ENCODE peak calls at places on chromosomes 3 and 15, in four cellular contexts. Y, F, P and K are unnamed samples.

GRCh38 chr3:101803152-101803782 is 24.3 kb downstream of the NXPE3 start:
- DNase-seq in Y (peak), F (no peak), P (peak), K (peak)

GRCh38 chr3:69439683-69440270 is 53.9 kb upstream of the FRMD4B start:
- DNase-seq in Y (peak), F (peak), P (no peak), K (peak)

GRCh38 chr3:123791417-123791816 is 92.7 kb downstream of the MYLK start:
- DNase-seq in Y (no peak), F (no peak), P (no peak), K (no peak)

GRCh38 chr3:160448845-160449659 is 534 bp downstream of the TRIM59 start:
- DNase-seq in Y (no peak), F (no peak), P (no peak), K (no peak)

GRCh38 chr3:41404601-41405000 is 205.3 kb downstream of the CTNNB1 start:
- DNase-seq in Y (no peak), F (no peak), P (no peak), K (no peak)

GRCh38 chr3:108513961-108514360 is 3.6 kb upstream of the MYH15 start:
- DNase-seq in Y (no peak), F (no peak), P (no peak), K (no peak)

GRCh38 chr3:108132727-108133373 is 42.0 kb upstream of the CD47 start:
- DNase-seq in Y (no peak), F (no peak), P (no peak), K (peak)

GRCh38 chr3:17054944-17055343 is 170.2 kb downstream of the PLCL2 start:
- DNase-seq in Y (no peak), F (no peak), P (no peak), K (no peak)

GRCh38 chr3:47007001-47007400 is 27.5 kb downstream of the NBEAL2 start:
- DNase-seq in Y (no peak), F (no peak), P (no peak), K (no peak)

GRCh38 chr3:154794383-154794782 is 285.7 kb upstream of the MME start:
- DNase-seq in Y (no peak), F (no peak), P (no peak), K (no peak)

GRCh38 chr3:17765819-17766472 is 23.5 kb upstream of the TBC1D5 start:
- DNase-seq in Y (no peak), F (peak), P (no peak), K (no peak)

GRCh38 chr3:113000691-113001090 is 9.9 kb downstream of the GTPBP8 start:
- DNase-seq in Y (no peak), F (no peak), P (no peak), K (no peak)

GRCh38 chr3:184050217-184050847 is 2.5 kb upstream of the HTR3C start:
- DNase-seq in Y (no peak), F (no peak), P (no peak), K (no peak)

GRCh38 chr15:52232327-52232726 is 41.1 kb upstream of the GNB5 start:
- DNase-seq in Y (no peak), F (no peak), P (no peak), K (no peak)

GRCh38 chr3:14871456-14872200 is 52.9 kb downstream of the FGD5 start:
- DNase-seq in Y (no peak), F (no peak), P (no peak), K (no peak)

GRCh38 chr15:93028632-93029612 is 60.1 kb downstream of the RGMA start:
- DNase-seq in Y (no peak), F (no peak), P (no peak), K (no peak)

GRCh38 chr3:162491957-162492356 is 995.3 kb downstream of the OTOL1 start:
- DNase-seq in Y (no peak), F (no peak), P (no peak), K (no peak)

GRCh38 chr3:59496250-59496649 is 446.4 kb upstream of the CFAP20DC start:
- DNase-seq in Y (no peak), F (no peak), P (no peak), K (no peak)

GRCh38 chr3:126518779-126519177 is 1.2 kb upstream of the UROC1 start:
- DNase-seq in Y (peak), F (no peak), P (no peak), K (no peak)

GRCh38 chr15:96353378-96353930 is 23.0 kb downstream of the NR2F2 start:
- DNase-seq in Y (no peak), F (no peak), P (no peak), K (no peak)

GRCh38 chr15:96351801-96352593 is 21.5 kb downstream of the NR2F2 start:
- DNase-seq in Y (no peak), F (no peak), P (no peak), K (no peak)

GRCh38 chr15:96350884-96351639 is 20.6 kb downstream of the NR2F2 start:
- DNase-seq in Y (no peak), F (no peak), P (no peak), K (no peak)

GRCh38 chr15:96353931-96354730 is 23.6 kb downstream of the NR2F2 start:
- DNase-seq in Y (no peak), F (no peak), P (peak), K (no peak)

DNA sequence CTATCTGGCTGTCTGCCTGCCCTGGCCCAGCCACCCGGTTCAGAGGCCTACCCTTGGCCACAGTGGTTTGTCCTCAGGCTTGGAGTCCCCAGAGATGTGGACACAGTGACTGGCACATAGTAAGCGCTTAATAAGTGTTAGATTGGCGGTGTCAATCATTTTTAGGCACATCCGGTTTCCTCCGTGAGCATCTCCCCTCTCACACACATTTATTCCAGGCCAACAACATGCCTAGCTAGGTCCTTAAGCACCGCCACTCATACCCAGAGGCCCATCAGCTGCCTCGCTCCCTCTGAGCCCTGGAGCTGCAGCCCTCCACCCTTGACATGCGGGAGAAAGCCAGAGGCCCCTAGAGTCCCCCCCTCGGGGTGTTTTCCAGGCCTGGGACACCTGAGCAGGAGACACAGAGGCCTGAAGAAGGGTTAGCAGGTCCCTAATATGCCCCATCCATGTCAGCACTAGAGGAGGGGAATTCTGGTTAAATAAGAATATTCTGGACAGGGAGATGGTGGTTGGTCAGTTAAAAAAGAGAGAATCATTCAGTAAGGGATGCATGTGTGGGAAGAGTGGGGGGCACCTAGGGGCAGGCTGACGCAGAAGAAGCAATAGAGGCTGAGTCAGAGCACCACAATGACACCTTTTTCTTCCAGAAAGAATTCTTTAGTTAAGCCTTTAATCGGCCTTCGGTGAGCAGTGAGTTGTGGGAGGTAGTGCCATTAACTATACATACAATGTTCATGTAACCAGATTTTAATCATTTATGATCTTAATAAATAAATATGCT is 22.3 kb downstream of the NR2F2 start:
- DNase-seq in Y (no peak), F (no peak), P (no peak), K (no peak)
- TF ChIP-seq EZH2 in Y (no peak), F (no peak), P (no peak), K (no peak)

GRCh38 chr15:85622432-85622831 is 172.3 kb downstream of the KLHL25 start:
- DNase-seq in Y (no peak), F (no peak), P (no peak), K (no peak)
- TF ChIP-seq ZBTB33 in Y (no peak), F (no peak), P (no peak), K (no peak)

DNA sequence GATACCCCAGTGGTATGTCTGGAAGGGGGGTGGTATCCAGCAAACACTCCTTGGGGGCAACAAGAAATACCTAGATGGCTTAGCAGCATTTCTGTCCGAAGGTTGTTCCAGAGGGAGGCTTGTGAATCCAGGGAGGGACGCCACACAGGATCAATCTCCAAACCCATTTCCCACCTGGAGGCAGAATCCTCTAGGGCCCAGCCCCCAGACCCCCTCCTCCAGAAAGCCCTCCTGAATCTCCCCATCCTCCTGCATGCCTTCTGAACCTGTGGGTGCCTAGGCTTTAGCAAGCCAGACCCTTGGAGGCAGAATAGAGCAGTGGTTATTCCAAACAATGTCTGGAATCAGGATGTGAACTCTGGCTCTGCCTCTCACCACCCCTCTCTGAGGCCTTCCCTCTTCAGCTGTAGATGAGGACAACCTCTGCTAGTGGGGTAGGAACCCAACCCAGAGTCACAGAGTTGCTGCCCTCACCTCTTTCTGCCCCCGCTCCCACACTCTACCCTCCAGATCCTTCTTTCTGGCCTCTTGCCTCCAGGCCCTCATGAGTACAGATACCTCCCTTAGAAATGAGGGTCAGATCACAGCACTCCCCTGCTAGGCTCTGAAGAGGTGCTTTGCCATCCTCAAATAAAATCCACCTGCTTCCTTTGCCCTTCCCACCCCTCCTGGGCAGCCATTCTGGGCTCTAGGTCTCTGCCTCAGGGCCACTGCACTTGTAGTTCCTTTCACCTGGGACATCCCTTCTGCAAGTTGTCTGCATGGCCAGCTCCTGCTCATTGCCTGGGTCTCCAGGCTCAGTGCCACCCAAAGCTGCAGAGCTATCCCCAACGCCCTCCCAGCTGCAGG is 8.1 kb downstream of the CISH start:
- DNase-seq in Y (no peak), F (no peak), P (no peak), K (no peak)
- H3K27ac ChIP-seq in Y (no peak), F (no peak), P (peak), K (peak)

DNA sequence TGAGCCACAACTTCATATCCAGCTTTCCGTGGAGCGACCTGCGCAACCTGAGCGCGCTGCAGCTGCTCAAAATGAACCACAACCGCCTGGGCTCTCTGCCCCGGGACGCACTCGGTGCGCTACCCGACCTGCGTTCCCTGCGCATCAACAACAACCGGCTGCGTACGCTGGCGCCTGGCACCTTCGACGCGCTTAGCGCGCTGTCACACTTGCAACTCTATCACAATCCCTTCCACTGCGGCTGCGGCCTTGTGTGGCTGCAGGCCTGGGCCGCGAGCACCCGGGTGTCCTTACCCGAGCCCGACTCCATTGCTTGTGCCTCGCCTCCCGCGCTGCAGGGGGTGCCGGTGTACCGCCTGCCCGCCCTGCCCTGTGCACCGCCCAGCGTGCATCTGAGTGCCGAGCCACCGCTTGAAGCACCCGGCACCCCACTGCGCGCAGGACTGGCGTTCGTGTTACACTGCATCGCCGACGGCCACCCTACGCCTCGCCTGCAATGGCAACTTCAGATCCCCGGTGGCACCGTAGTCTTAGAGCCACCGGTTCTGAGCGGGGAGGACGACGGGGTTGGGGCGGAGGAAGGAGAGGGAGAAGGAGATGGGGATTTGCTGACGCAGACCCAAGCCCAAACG is 2.8 kb downstream of the ISLR2 start:
- DNase-seq in Y (no peak), F (no peak), P (no peak), K (no peak)
- TF ChIP-seq EZH2 in Y (no peak), F (no peak), P (no peak), K (no peak)

DNA sequence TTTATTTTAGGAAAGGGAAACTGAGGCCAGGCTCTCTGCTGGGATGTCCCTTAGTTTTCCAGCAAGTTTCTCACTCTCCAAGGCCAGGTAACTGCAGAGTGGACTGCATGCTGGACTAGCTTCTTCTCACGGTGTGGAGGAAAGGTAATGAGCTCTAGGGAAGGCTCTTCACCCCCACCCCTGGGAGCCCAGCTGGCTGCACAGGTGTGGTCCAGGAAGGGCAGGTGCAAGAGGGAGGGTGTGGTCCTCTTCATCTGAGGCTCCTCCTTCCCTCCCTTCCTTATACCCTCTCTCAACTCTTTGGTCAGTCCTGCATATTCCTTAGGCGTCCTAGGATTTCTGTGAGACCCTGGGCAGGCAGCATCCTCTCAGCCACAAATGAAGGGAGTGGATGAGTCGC is 33.9 kb downstream of the RNU5B-1 start:
- DNase-seq in Y (no peak), F (no peak), P (no peak), K (no peak)
- TF ChIP-seq ZBTB33 in Y (no peak), F (no peak), P (no peak), K (no peak)

GRCh38 chr3:151903501-151903991 is 30.1 kb downstream of the SUCNR1 start:
- DNase-seq in Y (no peak), F (no peak), P (no peak), K (no peak)
- H3K27ac ChIP-seq in Y (no peak), F (no peak), P (no peak), K (no peak)

GRCh38 chr15:76340802-76341365 is 4.3 kb downstream of the ISL2 start:
- DNase-seq in Y (no peak), F (no peak), P (no peak), K (no peak)
- TF ChIP-seq EZH2 in Y (no peak), F (peak), P (no peak), K (no peak)

GRCh38 chr3:61078016-61078415 is 173.2 kb downstream of the FHIT start:
- DNase-seq in Y (no peak), F (no peak), P (no peak), K (no peak)
- TF ChIP-seq ZBTB33 in Y (no peak), F (no peak), P (no peak), K (no peak)

GRCh38 chr15:41809526-41810220 is 18.2 kb upstream of the JMJD7 start:
- DNase-seq in Y (no peak), F (no peak), P (no peak), K (no peak)
- H3K27ac ChIP-seq in Y (no peak), F (no peak), P (no peak), K (no peak)